ENCODE peak calls at places on chromosomes 1 and 21, in nine cellular contexts. N is fibroblast of pulmonary artery, M is right lobe of liver, K is GM20000, O is BJ, S is AG10803, W is GM12865, B is cardiac muscle cell, R is ovary. G is an unnamed sample.

GRCh38 chr1:163897401-163898169 is 575.8 kb downstream of the NUF2 start:
- DNase-seq in B (no peak), K (no peak), O (peak), W (no peak), R (no peak), M (no peak), N (peak), S (peak), G (no peak)

GRCh38 chr1:184255560-184255959 is 131.3 kb upstream of the C1orf21 start:
- DNase-seq in W (no peak), B (no peak), K (no peak), R (no peak), O (no peak), S (no peak), M (no peak), N (no peak), G (no peak)

GRCh38 chr1:53066941-53067738 is 5.1 kb downstream of the PODN start:
- DNase-seq in R (no peak), M (no peak), O (no peak), N (no peak), S (peak), K (no peak), W (no peak), B (no peak), G (peak)

GRCh38 chr1:41666991-41667631 is 182.6 kb upstream of the EDN2 start:
- DNase-seq in N (no peak), K (peak), B (no peak), M (no peak), O (no peak), R (no peak), S (peak), W (peak), G (no peak)

GRCh38 chr1:244002721-244003120 is 48.4 kb upstream of the ZBTB18 start:
- DNase-seq in S (no peak), B (no peak), W (no peak), O (no peak), R (no peak), M (no peak), K (no peak), N (no peak), G (no peak)

GRCh38 chr1:172585348-172585747 is 52.4 kb downstream of the SUCO start:
- DNase-seq in N (peak), W (no peak), S (peak), R (no peak), K (no peak), O (peak), B (no peak), M (no peak), G (no peak)

GRCh38 chr1:116129537-116129936 is 18.3 kb downstream of the MAB21L3 start:
- DNase-seq in S (no peak), O (no peak), K (no peak), R (no peak), M (no peak), W (no peak), B (no peak), N (no peak), G (no peak)

GRCh38 chr1:116486424-116486823 is 84.4 kb downstream of the CD58 start:
- DNase-seq in O (no peak), M (no peak), K (no peak), R (no peak), B (no peak), N (peak), S (peak), W (no peak), G (no peak)

GRCh38 chr1:179305450-179305849 is 11.9 kb downstream of the SOAT1 start:
- DNase-seq in K (no peak), R (no peak), W (no peak), M (no peak), N (no peak), B (no peak), O (no peak), S (no peak), G (no peak)

GRCh38 chr1:17671741-17672140 is 83.4 kb upstream of the ACTL8 start:
- DNase-seq in N (no peak), W (peak), O (no peak), R (no peak), K (no peak), S (no peak), B (peak), M (no peak), G (no peak)

GRCh38 chr1:9350011-9350907 is 57.6 kb downstream of the SPSB1 start:
- DNase-seq in N (peak), B (no peak), M (no peak), R (no peak), K (no peak), O (peak), S (peak), W (no peak), G (no peak)

GRCh38 chr1:42925132-42925769 is 33.4 kb downstream of the SLC2A1 start:
- DNase-seq in N (no peak), R (no peak), O (no peak), S (no peak), B (no peak), M (no peak), W (peak), K (no peak), G (no peak)

GRCh38 chr1:221431068-221431651 is 310.7 kb downstream of the DUSP10 start:
- DNase-seq in W (no peak), B (peak), R (no peak), K (no peak), S (peak), N (peak), O (no peak), M (no peak), G (no peak)

GRCh38 chr1:155760751-155761475 is 72.0 kb downstream of the DAP3 start:
- DNase-seq in B (no peak), W (no peak), R (no peak), O (no peak), M (no peak), S (no peak), K (no peak), N (no peak), G (no peak)

GRCh38 chr1:221098462-221099406 is 219.5 kb downstream of the HLX start:
- DNase-seq in S (peak), M (no peak), W (no peak), O (no peak), K (no peak), R (no peak), N (peak), B (no peak), G (no peak)

GRCh38 chr1:154847891-154848290 is 22.2 kb downstream of the KCNN3 start:
- DNase-seq in S (peak), B (no peak), W (no peak), R (peak), N (peak), K (no peak), O (no peak), M (no peak), G (no peak)

GRCh38 chr1:99004270-99005141 is at the start of gene PLPPR5:
- DNase-seq in M (no peak), R (no peak), K (peak), O (no peak), W (no peak), B (peak), N (peak), S (peak), G (peak)

GRCh38 chr1:208496467-208497371 is 252.5 kb upstream of the PLXNA2 start:
- DNase-seq in B (no peak), S (no peak), R (no peak), N (no peak), W (no peak), K (no peak), O (no peak), M (no peak), G (no peak)

GRCh38 chr21:33824156-33824941 is 91.3 kb downstream of the ATP5PO start:
- DNase-seq in N (no peak), B (no peak), K (no peak), M (no peak), W (no peak), O (no peak), R (peak), S (peak), G (no peak)

GRCh38 chr1:29213055-29213454 is 17.7 kb downstream of the MECR start:
- DNase-seq in K (no peak), R (no peak), S (no peak), M (no peak), B (no peak), O (no peak), W (no peak), N (no peak), G (no peak)

GRCh38 chr1:53270873-53271272 is 32.6 kb upstream of the MAGOH start:
- DNase-seq in N (no peak), R (no peak), K (no peak), M (no peak), W (no peak), O (no peak), S (no peak), B (no peak), G (no peak)

GRCh38 chr1:23018661-23019093 is 591 bp upstream of the KDM1A start:
- DNase-seq in B (no peak), S (peak), K (no peak), O (no peak), R (peak), N (no peak), M (no peak), W (no peak), G (no peak)

GRCh38 chr1:53065391-53065790 is 3.4 kb downstream of the PODN start:
- DNase-seq in B (no peak), W (no peak), K (no peak), O (no peak), M (no peak), R (no peak), N (no peak), S (no peak), G (no peak)

GRCh38 chr1:145985502-145986439 is 10.6 kb downstream of the TXNIP start:
- DNase-seq in R (no peak), W (no peak), B (peak), S (peak), N (peak), O (no peak), K (no peak), M (no peak), G (no peak)

GRCh38 chr21:14977814-14978213 is 87.0 kb downstream of the NRIP1 start:
- DNase-seq in W (no peak), B (peak), O (no peak), S (no peak), K (no peak), N (no peak), M (no peak), R (no peak), G (no peak)

GRCh38 chr1:29459551-29459945 is 223.2 kb downstream of the PTPRU start:
- DNase-seq in M (peak), W (no peak), B (no peak), N (no peak), R (no peak), O (no peak), S (no peak), K (no peak), G (no peak)

GRCh38 chr21:44883250-44883649 is 9.8 kb upstream of the PTTG1IP start:
- DNase-seq in B (no peak), S (no peak), O (no peak), M (peak), N (no peak), K (no peak), W (no peak), R (no peak), G (no peak)

GRCh38 chr1:77459881-77460280 is 178.1 kb downstream of the AK5 start:
- DNase-seq in R (no peak), W (no peak), O (no peak), M (no peak), S (no peak), N (peak), B (no peak), K (no peak), G (no peak)

GRCh38 chr1:84373446-84374141 is 24.7 kb upstream of the DNASE2B start:
- DNase-seq in R (no peak), M (no peak), N (no peak), W (no peak), K (no peak), B (no peak), S (peak), O (no peak), G (no peak)

GRCh38 chr1:3409737-3410434 is 44.6 kb upstream of the ARHGEF16 start:
- DNase-seq in N (peak), S (peak), W (no peak), O (no peak), M (no peak), K (no peak), R (peak), B (peak), G (no peak)

GRCh38 chr1:6497867-6498575 is 6.6 kb upstream of the PLEKHG5 start:
- DNase-seq in W (no peak), R (no peak), N (no peak), M (no peak), S (no peak), O (no peak), B (no peak), K (no peak), G (no peak)

GRCh38 chr1:8409107-8409506 is 91.2 kb downstream of the SLC45A1 start:
- DNase-seq in R (no peak), B (peak), S (peak), N (peak), O (no peak), W (peak), K (no peak), M (no peak), G (no peak)

GRCh38 chr1:204692320-204692851 is 6.8 kb upstream of the LRRN2 start:
- DNase-seq in R (no peak), N (no peak), W (no peak), K (no peak), S (no peak), B (no peak), M (no peak), O (no peak), G (no peak)

GRCh38 chr1:207644852-207645631 is at the start of gene CR1L:
- DNase-seq in R (peak), O (no peak), S (peak), W (peak), N (peak), M (peak), B (peak), K (peak), G (no peak)

GRCh38 chr1:160328171-160328570 is 14.9 kb downstream of the COPA start:
- DNase-seq in B (no peak), S (no peak), M (no peak), K (no peak), N (no peak), W (no peak), R (no peak), O (no peak), G (no peak)

GRCh38 chr1:47194314-47194713 is 4.5 kb upstream of the PDZK1IP1 start:
- DNase-seq in O (no peak), K (no peak), S (no peak), N (no peak), B (no peak), M (peak), R (no peak), W (no peak), G (no peak)

GRCh38 chr1:54876814-54877213 is 10.2 kb downstream of the DHCR24 start:
- DNase-seq in O (no peak), N (no peak), M (no peak), W (no peak), R (no peak), B (no peak), K (no peak), S (no peak), G (no peak)

DNA sequence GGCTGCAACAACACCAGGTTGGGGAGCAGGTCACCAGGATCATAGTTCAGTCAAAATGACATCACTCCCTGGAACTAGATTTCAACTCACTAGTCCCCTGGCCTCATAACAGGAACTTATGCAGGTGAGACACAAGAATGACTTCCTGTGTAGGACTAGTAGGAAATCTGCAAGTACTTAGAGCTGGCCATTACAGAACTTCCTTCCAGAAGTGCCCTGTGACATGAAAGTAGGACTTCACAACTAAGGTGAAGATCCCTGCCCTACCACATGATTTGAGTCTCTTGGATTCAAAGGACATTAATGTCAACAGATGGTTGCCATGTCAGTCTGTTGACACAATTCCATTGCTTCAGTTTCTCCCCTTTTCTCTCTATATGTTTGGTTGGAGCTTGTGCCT is 223.1 kb downstream of the RPS6KC1 start:
- DNase-seq in S (no peak), W (peak), K (no peak), R (no peak), M (no peak), O (no peak), B (no peak), N (no peak), G (no peak)
- TF ChIP-seq CTCF in S (no peak), W (no peak), K (no peak), R (no peak), M (no peak), O (no peak), B (no peak), N (no peak), G (no peak)

DNA sequence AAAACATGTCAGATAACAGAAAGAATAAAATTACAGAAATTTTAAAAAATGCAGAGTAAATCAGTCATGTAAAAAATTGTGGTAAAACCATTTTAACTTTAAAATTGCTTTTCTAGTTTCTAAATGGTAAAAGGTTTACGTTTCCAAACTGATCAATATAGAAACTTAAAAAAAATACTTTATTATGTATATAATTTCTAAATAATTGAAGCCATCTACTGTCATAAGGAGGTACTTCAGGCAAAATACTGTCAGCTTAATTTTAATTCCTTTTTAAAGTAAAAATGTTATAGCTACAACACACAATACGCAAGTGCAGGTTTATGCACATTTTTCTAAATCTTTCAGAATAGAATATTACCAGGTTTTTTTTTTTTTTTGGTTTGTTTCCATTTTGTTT is 159.9 kb downstream of the HFM1 start:
- DNase-seq in B (no peak), M (no peak), K (no peak), S (no peak), O (no peak), W (no peak), N (no peak), R (no peak), G (no peak)
- TF ChIP-seq CTCF in B (no peak), M (no peak), K (no peak), S (no peak), O (no peak), W (no peak), N (no peak), R (no peak), G (peak)

GRCh38 chr1:62433861-62434611 is 2.8 kb upstream of the USP1 start:
- DNase-seq in N (no peak), K (no peak), S (no peak), O (no peak), M (no peak), W (peak), R (no peak), B (no peak), G (no peak)
- TF ChIP-seq CTCF in N (no peak), K (no peak), S (no peak), O (no peak), M (no peak), W (no peak), R (no peak), B (no peak), G (peak)

DNA sequence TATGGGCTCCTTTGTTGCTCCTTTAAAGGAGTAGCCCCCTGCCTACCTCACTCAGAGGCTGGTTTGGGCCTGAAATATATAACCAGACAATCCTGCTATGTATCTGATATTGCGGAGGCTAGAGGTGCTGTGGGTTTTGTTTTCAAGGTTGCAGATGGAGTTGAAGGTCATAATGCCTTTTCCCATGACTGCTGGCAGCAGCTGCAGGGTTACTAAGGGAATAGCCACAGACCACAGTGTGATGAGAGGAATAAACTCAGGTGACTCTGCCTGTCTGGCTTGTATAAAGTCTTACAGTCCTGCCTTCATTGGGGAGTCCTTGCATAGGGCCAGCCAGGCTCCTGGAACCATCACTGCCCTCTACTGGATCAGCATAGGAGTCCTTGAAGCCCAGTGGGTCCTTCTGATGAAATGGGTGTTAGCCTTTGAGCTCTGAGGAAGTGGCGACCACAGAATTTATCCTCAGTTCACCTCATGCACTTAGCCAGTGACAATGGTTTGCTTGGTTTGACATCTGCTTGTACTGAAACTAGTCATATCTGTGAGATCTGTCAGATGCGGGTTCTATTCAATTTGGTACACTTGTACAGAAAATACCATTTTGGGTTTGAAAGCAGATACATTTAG is 174.4 kb upstream of the HMCN1 start:
- DNase-seq in N (peak), W (peak), R (no peak), O (no peak), B (peak), K (peak), S (peak), M (peak), G (no peak)
- TF ChIP-seq CTCF in N (peak), W (peak), R (no peak), O (peak), B (peak), K (peak), S (peak), M (peak), G (peak)

GRCh38 chr1:44674113-44675000 is at the start of the genes ARMH1 and TMEM53:
- DNase-seq in O (peak), R (peak), B (peak), K (peak), S (peak), M (peak), W (peak), N (peak), G (peak)
- TF ChIP-seq CTCF in O (no peak), R (peak), B (peak), K (no peak), S (peak), M (no peak), W (no peak), N (no peak), G (no peak)

DNA sequence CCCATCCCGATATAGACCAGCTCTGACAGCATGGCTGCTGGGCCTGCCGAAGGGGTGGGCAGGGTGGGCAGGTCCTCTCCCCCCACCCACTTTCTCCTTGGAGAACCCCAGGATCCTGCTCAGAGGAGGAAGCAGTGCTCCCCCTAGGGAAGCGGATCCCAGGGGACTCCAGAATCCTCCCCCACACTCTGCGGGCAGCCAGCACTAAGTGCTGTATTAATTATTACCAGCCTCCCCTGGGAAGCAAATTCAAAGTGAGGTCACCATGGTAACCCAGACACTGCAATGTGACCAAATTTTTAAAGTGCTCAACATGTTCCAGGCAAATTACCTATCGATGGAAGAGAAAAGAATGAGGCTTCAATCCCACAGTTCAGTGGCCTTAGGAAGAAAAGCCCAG is 21.2 kb upstream of the LDLRAP1 start:
- DNase-seq in B (no peak), W (no peak), R (no peak), M (no peak), O (no peak), K (no peak), N (no peak), S (peak), G (no peak)
- TF ChIP-seq CTCF in B (no peak), W (no peak), R (no peak), M (no peak), O (no peak), K (no peak), N (no peak), S (no peak), G (no peak)

GRCh38 chr1:1213919-1214599 is at the start of gene TNFRSF4:
- DNase-seq in N (no peak), M (no peak), B (no peak), W (no peak), K (no peak), O (no peak), S (no peak), R (no peak), G (no peak)
- TF ChIP-seq CTCF in N (no peak), M (no peak), B (no peak), W (no peak), K (no peak), O (no peak), S (no peak), R (no peak), G (no peak)

G was measured in type B pancreatic cell.